ENCODE peak calls at places on chromosomes 6 and 20, in ten cellular contexts. O is ACHN; I is left lung; N is stimulated activated CD8-positive, alpha-beta memory T cell treated with anti-CD3 and anti-CD28 coated beads, Interleukin-7, amount 100 ng/mL, for 1 hour; V is H54; F is CD8-positive, alpha-beta T cell; Z is ovary; R is left ventricle myocardium inferior; L is BJ; M is GM23248. B is an unnamed sample.

GRCh38 chr20:5001174-5002076 is at the start of gene SLC23A2:
- DNase-seq in O (peak; percentile 31), I (peak; percentile 92), N (peak; percentile 19), V (peak; percentile 35), F (peak; percentile 56), Z (peak; percentile 41), R (peak; percentile 57), L (no peak), M (peak; percentile 63), B (no peak)

GRCh38 chr20:35199696-35200095 is 26.8 kb upstream of the MMP24 start:
- DNase-seq in O (no peak), I (no peak), N (no peak), V (no peak), F (no peak), Z (no peak), R (no peak), L (no peak), M (peak; percentile 72), B (peak; percentile 80)

GRCh38 chr6:155125916-155126315 is 130.8 kb downstream of the TIAM2 start:
- DNase-seq in O (no peak), I (no peak), N (no peak), V (no peak), F (no peak), Z (no peak), R (no peak), L (peak; percentile 76), M (peak; percentile 83), B (no peak)

GRCh38 chr20:5504061-5504739 is 187.4 kb upstream of the PROKR2 start:
- DNase-seq in O (peak; percentile 39), I (peak; percentile 86), N (no peak), V (no peak), F (no peak), Z (peak; percentile 41), R (peak; percentile 77), L (peak; percentile 21), M (peak; percentile 75), B (no peak)

GRCh38 chr6:71619836-71620235 is 266.5 kb upstream of the RIMS1 start:
- DNase-seq in O (no peak), I (no peak), N (no peak), V (no peak), F (no peak), Z (no peak), R (no peak), L (no peak), M (peak; percentile 50), B (no peak)

GRCh38 chr6:18155864-18156396 is 708 bp downstream of the KDM1B start:
- DNase-seq in O (peak; percentile 58), I (peak; percentile 88), N (peak; percentile 6), V (peak; percentile 40), F (peak; percentile 48), Z (peak; percentile 28), R (peak; percentile 38), L (no peak), M (peak; percentile 57), B (peak; percentile 95)

GRCh38 chr20:24761220-24762065 is 187.6 kb upstream of the CST7 start:
- DNase-seq in O (no peak), I (peak; percentile 31), N (no peak), V (no peak), F (no peak), Z (no peak), R (no peak), L (no peak), M (no peak), B (peak; percentile 26)

GRCh38 chr20:37376324-37376723 is 30.4 kb downstream of the SRC start:
- DNase-seq in O (no peak), I (no peak), N (no peak), V (no peak), F (no peak), Z (no peak), R (no peak), L (no peak), M (no peak), B (no peak)

B was measured in bronchial epithelial cell.